ENCODE peak calls at places on chromosomes 16 and 17, in nine cellular contexts. T is A549; R is mesendoderm; H is Peyer's patch; G is cardiac muscle cell; M is heart left ventricle; J is CD4-positive, CD25-positive, alpha-beta regulatory T cell; P is WERI-Rb-1; I is CD8-positive, alpha-beta memory T cell. W is an unnamed sample.

GRCh38 chr17:871731-872517 is 89.8 kb downstream of the MRM3 start:
- DNase-seq in T (no peak), H (no peak), M (no peak), P (no peak), R (no peak), J (no peak), G (no peak), I (no peak), W (no peak)

GRCh38 chr16:53057658-53058057 is 2.9 kb downstream of the CHD9 start:
- DNase-seq in M (no peak), T (no peak), P (no peak), R (no peak), H (no peak), I (no peak), J (no peak), G (no peak), W (no peak)

GRCh38 chr16:897200-897543 is 73.6 kb downstream of the LMF1 start:
- DNase-seq in I (no peak), G (no peak), R (no peak), P (no peak), M (no peak), J (no peak), T (no peak), H (no peak), W (no peak)

GRCh38 chr17:63483038-63483437 is 6.2 kb downstream of the ACE start:
- DNase-seq in R (no peak), J (no peak), M (no peak), I (no peak), G (no peak), P (no peak), H (no peak), T (no peak), W (no peak)

GRCh38 chr16:24853830-24854229 is 8.1 kb downstream of the SLC5A11 start:
- DNase-seq in R (no peak), I (no peak), M (peak; percentile 17), H (no peak), J (no peak), P (no peak), T (peak; percentile 86), G (peak; percentile 73), W (peak; percentile 19)

GRCh38 chr17:44352922-44353655 is 8.0 kb downstream of the GRN start:
- DNase-seq in T (no peak), P (peak; percentile 12), I (no peak), R (no peak), G (no peak), H (no peak), J (no peak), M (no peak), W (no peak)

GRCh38 chr16:75288596-75289120 is 37.2 kb upstream of the BCAR1 start:
- DNase-seq in I (peak; percentile 60), P (no peak), J (peak; percentile 13), G (no peak), T (no peak), R (no peak), H (peak; percentile 57), M (no peak), W (no peak)

GRCh38 chr16:68022278-68022727 is 729 bp downstream of the DDX28 start:
- DNase-seq in I (no peak), P (no peak), G (no peak), T (no peak), M (no peak), R (no peak), J (no peak), H (no peak), W (no peak)

GRCh38 chr16:74257061-74257460 is 39.6 kb upstream of the PSMD7 start:
- DNase-seq in I (no peak), J (no peak), M (no peak), T (no peak), P (no peak), G (no peak), R (no peak), H (no peak), W (no peak)

GRCh38 chr16:86191663-86192062 is 292.7 kb downstream of the IRF8 start:
- DNase-seq in J (no peak), P (no peak), H (no peak), R (peak; percentile 13), I (no peak), T (no peak), G (no peak), M (no peak), W (no peak)

GRCh38 chr17:56914641-56915263 is 903 bp upstream of the TRIM25 start:
- DNase-seq in J (no peak), R (no peak), H (no peak), I (no peak), M (no peak), G (no peak), T (peak; percentile 17), P (no peak), W (no peak)

GRCh38 chr17:20121359-20122235 is 112.4 kb downstream of the SPECC1 start:
- DNase-seq in P (peak; percentile 64), G (peak; percentile 76), J (peak; percentile 42), M (peak; percentile 45), T (peak; percentile 68), I (peak; percentile 47), H (peak; percentile 87), R (peak; percentile 77), W (peak; percentile 46)

GRCh38 chr17:68498479-68499326 is 13.5 kb upstream of the PRKAR1A start:
- DNase-seq in J (no peak), M (peak; percentile 54), P (no peak), H (no peak), I (no peak), G (peak; percentile 68), T (no peak), R (no peak), W (peak; percentile 55)

GRCh38 chr17:31488264-31488981 is 96.9 kb downstream of the RAB11FIP4 start:
- DNase-seq in H (peak; percentile 70), J (no peak), I (peak; percentile 31), M (no peak), R (peak; percentile 51), G (no peak), T (no peak), P (no peak), W (no peak)

GRCh38 chr17:78151514-78152008 is 5.4 kb downstream of the C17orf99 start:
- DNase-seq in T (peak; percentile 79), H (no peak), P (no peak), M (peak; percentile 26), I (no peak), J (no peak), R (no peak), G (peak; percentile 59), W (no peak)

GRCh38 chr17:7712111-7712771 is 5.3 kb upstream of the DNAH2 start:
- DNase-seq in M (no peak), T (no peak), H (no peak), R (peak; percentile 36), J (no peak), I (no peak), P (no peak), G (no peak), W (no peak)

GRCh38 chr16:54030451-54030850 is 256.1 kb downstream of the IRX3 start:
- DNase-seq in I (no peak), T (no peak), G (no peak), H (no peak), J (no peak), R (no peak), M (no peak), P (no peak), W (no peak)

GRCh38 chr16:89018605-89019158 is 41.7 kb upstream of the CBFA2T3 start:
- DNase-seq in J (no peak), H (no peak), I (no peak), T (no peak), G (no peak), M (no peak), P (no peak), R (no peak), W (peak; percentile 7)
- H3K27ac ChIP-seq in J (no peak overlapping the region), H (no peak overlapping the region), I (no peak overlapping the region), T (no peak overlapping the region), G (no peak overlapping the region), M (no peak overlapping the region), P (no peak overlapping the region), R (no peak overlapping the region), W (no peak overlapping the region)

GRCh38 chr17:17951524-17951923 is 20.7 kb downstream of the TOM1L2 start:
- DNase-seq in M (no peak), H (no peak), J (no peak), G (no peak), P (no peak), I (no peak), R (no peak), T (no peak), W (no peak)
- H3K4me3 ChIP-seq in M (no peak overlapping the region), H (no peak overlapping the region), J (no peak overlapping the region), G (no peak overlapping the region), P (no peak overlapping the region), I (no peak overlapping the region), R (no peak overlapping the region), T (no peak overlapping the region), W (no peak overlapping the region)

GRCh38 chr16:71536752-71537499 is 10.7 kb downstream of the CHST4 start:
- DNase-seq in P (no peak), T (no peak), M (no peak), H (no peak), G (no peak), I (no peak), J (no peak), R (no peak), W (no peak)
- H3K27ac ChIP-seq in P (no peak overlapping the region), T (no peak overlapping the region), M (no peak overlapping the region), H (no peak overlapping the region), G (no peak overlapping the region), I (no peak overlapping the region), J (no peak overlapping the region), R (no peak overlapping the region), W (no peak overlapping the region)

DNA sequence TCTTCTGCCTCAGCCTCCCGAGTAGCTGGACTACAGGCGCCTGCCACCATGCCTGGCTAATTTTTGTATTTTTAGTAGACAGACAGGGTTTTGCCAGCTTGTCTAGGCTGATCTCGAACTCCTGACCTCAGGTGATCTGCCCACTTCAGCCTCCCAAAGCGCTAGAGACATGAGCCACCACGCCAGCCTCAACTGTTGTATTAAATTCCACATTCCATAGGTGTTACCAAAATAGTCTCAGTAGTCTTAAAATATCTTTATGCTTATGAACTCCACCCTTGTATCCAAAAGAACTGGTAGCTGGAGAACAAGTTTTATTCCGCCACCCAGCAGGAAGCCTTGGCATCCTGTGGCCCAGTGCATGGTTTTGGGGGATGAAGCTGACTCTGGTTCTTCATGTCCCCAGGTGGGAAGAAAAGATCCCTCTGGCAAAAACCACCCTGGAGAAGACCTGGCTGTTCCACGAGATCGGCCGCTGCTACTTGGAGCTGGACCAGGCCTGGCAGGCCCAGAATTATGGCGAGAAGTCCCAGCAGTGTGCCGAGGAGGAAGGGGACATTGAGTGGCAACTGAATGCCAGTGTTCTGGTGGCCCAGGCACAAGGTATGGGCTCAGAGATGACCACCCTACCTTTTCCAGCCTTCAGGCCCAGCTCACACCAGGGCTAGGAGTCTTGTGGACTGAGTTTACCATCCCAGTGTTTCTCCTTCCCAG is 17.7 kb upstream of the CNP start:
- DNase-seq in G (no peak), I (no peak), R (no peak), T (no peak), H (no peak), M (no peak), P (no peak), J (no peak), W (no peak)
- H3K4me3 ChIP-seq in G (no peak overlapping the region), I (no peak overlapping the region), R (no peak overlapping the region), T (no peak overlapping the region), H (no peak overlapping the region), M (no peak overlapping the region), P (no peak overlapping the region), J (no peak overlapping the region), W (no peak overlapping the region)

W was measured in left ventricle myocardium inferior.